ENCODE peak calls at places on chromosomes 13 and 19, in nine cellular contexts. One of them, this sample, is unnamed.

GRCh38 chr19:49057636-49058234 is at the start of gene CGB7:
- DNase-seq in HCT116: no peak
- DNase-seq in breast epithelium: peak
- DNase-seq in H1: peak
- DNase-seq in transverse colon: peak
- DNase-seq in upper lobe of left lung: peak
- DNase-seq in stomach: peak
- DNase-seq in endothelial cell of umbilical vein: peak
- DNase-seq in vagina: no peak
- DNase-seq in this sample: peak

GRCh38 chr19:13953021-13953531 is 767 bp downstream of the DCAF15 start:
- DNase-seq in HCT116: no peak
- DNase-seq in breast epithelium: no peak
- DNase-seq in H1: no peak
- DNase-seq in transverse colon: peak
- DNase-seq in upper lobe of left lung: peak
- DNase-seq in stomach: peak
- DNase-seq in endothelial cell of umbilical vein: peak
- DNase-seq in vagina: no peak
- DNase-seq in this sample: no peak

GRCh38 chr13:25046985-25047660 is 48.8 kb upstream of the PABPC3 start:
- DNase-seq in HCT116: no peak
- DNase-seq in breast epithelium: no peak
- DNase-seq in H1: peak
- DNase-seq in transverse colon: no peak
- DNase-seq in upper lobe of left lung: no peak
- DNase-seq in stomach: no peak
- DNase-seq in endothelial cell of umbilical vein: no peak
- DNase-seq in vagina: no peak
- DNase-seq in this sample: peak

GRCh38 chr13:20812890-20813289 is 39.1 kb upstream of the EEF1AKMT1 start:
- DNase-seq in HCT116: no peak
- DNase-seq in breast epithelium: no peak
- DNase-seq in H1: no peak
- DNase-seq in transverse colon: no peak
- DNase-seq in upper lobe of left lung: no peak
- DNase-seq in stomach: no peak
- DNase-seq in endothelial cell of umbilical vein: peak
- DNase-seq in vagina: no peak
- DNase-seq in this sample: no peak

GRCh38 chr13:87331178-87331577 is 340.0 kb upstream of the SLITRK5 start:
- DNase-seq in HCT116: no peak
- DNase-seq in breast epithelium: peak
- DNase-seq in H1: no peak
- DNase-seq in transverse colon: no peak
- DNase-seq in upper lobe of left lung: peak
- DNase-seq in stomach: no peak
- DNase-seq in endothelial cell of umbilical vein: no peak
- DNase-seq in vagina: no peak
- DNase-seq in this sample: no peak

GRCh38 chr13:35791191-35791902 is 314.9 kb upstream of the MAB21L1 start:
- DNase-seq in HCT116: no peak
- DNase-seq in breast epithelium: no peak
- DNase-seq in H1: no peak
- DNase-seq in transverse colon: no peak
- DNase-seq in upper lobe of left lung: no peak
- DNase-seq in stomach: no peak
- DNase-seq in endothelial cell of umbilical vein: no peak
- DNase-seq in vagina: no peak
- DNase-seq in this sample: no peak

GRCh38 chr13:41956272-41956671 is 4.6 kb downstream of the VWA8 start:
- DNase-seq in HCT116: no peak
- DNase-seq in breast epithelium: no peak
- DNase-seq in H1: no peak
- DNase-seq in transverse colon: no peak
- DNase-seq in upper lobe of left lung: no peak
- DNase-seq in stomach: no peak
- DNase-seq in endothelial cell of umbilical vein: no peak
- DNase-seq in vagina: no peak
- DNase-seq in this sample: no peak

GRCh38 chr19:36214388-36215275 is at the start of the genes ZNF146 and ZNF565:
- DNase-seq in HCT116: peak
- DNase-seq in breast epithelium: peak
- DNase-seq in H1: peak
- DNase-seq in transverse colon: peak
- DNase-seq in upper lobe of left lung: peak
- DNase-seq in stomach: peak
- DNase-seq in endothelial cell of umbilical vein: peak
- DNase-seq in vagina: peak
- DNase-seq in this sample: peak

GRCh38 chr13:79782541-79783216 is 301.7 kb downstream of the NDFIP2 start:
- DNase-seq in HCT116: no peak
- DNase-seq in breast epithelium: peak
- DNase-seq in H1: peak
- DNase-seq in transverse colon: no peak
- DNase-seq in upper lobe of left lung: peak
- DNase-seq in stomach: peak
- DNase-seq in endothelial cell of umbilical vein: peak
- DNase-seq in vagina: no peak
- DNase-seq in this sample: peak

GRCh38 chr13:21852043-21852442 is 181.2 kb downstream of the FGF9 start:
- DNase-seq in HCT116: no peak
- DNase-seq in breast epithelium: no peak
- DNase-seq in H1: no peak
- DNase-seq in transverse colon: no peak
- DNase-seq in upper lobe of left lung: no peak
- DNase-seq in stomach: no peak
- DNase-seq in endothelial cell of umbilical vein: no peak
- DNase-seq in vagina: no peak
- DNase-seq in this sample: no peak

GRCh38 chr19:54125713-54126112 is 10.2 kb downstream of the PRPF31 start:
- DNase-seq in HCT116: no peak
- DNase-seq in breast epithelium: no peak
- DNase-seq in H1: no peak
- DNase-seq in transverse colon: no peak
- DNase-seq in upper lobe of left lung: no peak
- DNase-seq in stomach: no peak
- DNase-seq in endothelial cell of umbilical vein: no peak
- DNase-seq in vagina: no peak
- DNase-seq in this sample: no peak

GRCh38 chr19:17797397-17798201 is 2.7 kb downstream of the B3GNT3 start:
- DNase-seq in HCT116: peak
- DNase-seq in breast epithelium: no peak
- DNase-seq in H1: no peak
- DNase-seq in transverse colon: peak
- DNase-seq in upper lobe of left lung: no peak
- DNase-seq in stomach: peak
- DNase-seq in endothelial cell of umbilical vein: no peak
- DNase-seq in vagina: no peak
- DNase-seq in this sample: no peak

GRCh38 chr19:40702337-40703012 is 12.0 kb upstream of the NUMBL start:
- DNase-seq in HCT116: no peak
- DNase-seq in breast epithelium: no peak
- DNase-seq in H1: peak
- DNase-seq in transverse colon: no peak
- DNase-seq in upper lobe of left lung: no peak
- DNase-seq in stomach: peak
- DNase-seq in endothelial cell of umbilical vein: no peak
- DNase-seq in vagina: no peak
- DNase-seq in this sample: no peak

GRCh38 chr13:44976949-44977583 is 12.2 kb downstream of the NUFIP1 start:
- DNase-seq in HCT116: no peak
- DNase-seq in breast epithelium: no peak
- DNase-seq in H1: no peak
- DNase-seq in transverse colon: no peak
- DNase-seq in upper lobe of left lung: no peak
- DNase-seq in stomach: peak
- DNase-seq in endothelial cell of umbilical vein: peak
- DNase-seq in vagina: no peak
- DNase-seq in this sample: no peak

GRCh38 chr13:44974056-44974798 is 15.0 kb downstream of the NUFIP1 start:
- DNase-seq in HCT116: no peak
- DNase-seq in breast epithelium: no peak
- DNase-seq in H1: no peak
- DNase-seq in transverse colon: no peak
- DNase-seq in upper lobe of left lung: peak
- DNase-seq in stomach: peak
- DNase-seq in endothelial cell of umbilical vein: peak
- DNase-seq in vagina: no peak
- DNase-seq in this sample: no peak

GRCh38 chr13:44972956-44973581 is 16.2 kb downstream of the NUFIP1 start:
- DNase-seq in HCT116: peak
- DNase-seq in breast epithelium: no peak
- DNase-seq in H1: no peak
- DNase-seq in transverse colon: no peak
- DNase-seq in upper lobe of left lung: no peak
- DNase-seq in stomach: no peak
- DNase-seq in endothelial cell of umbilical vein: peak
- DNase-seq in vagina: no peak
- DNase-seq in this sample: no peak

GRCh38 chr13:44976196-44976595 is 13.1 kb downstream of the NUFIP1 start:
- DNase-seq in HCT116: no peak
- DNase-seq in breast epithelium: no peak
- DNase-seq in H1: no peak
- DNase-seq in transverse colon: no peak
- DNase-seq in upper lobe of left lung: no peak
- DNase-seq in stomach: no peak
- DNase-seq in endothelial cell of umbilical vein: no peak
- DNase-seq in vagina: no peak
- DNase-seq in this sample: no peak

DNA sequence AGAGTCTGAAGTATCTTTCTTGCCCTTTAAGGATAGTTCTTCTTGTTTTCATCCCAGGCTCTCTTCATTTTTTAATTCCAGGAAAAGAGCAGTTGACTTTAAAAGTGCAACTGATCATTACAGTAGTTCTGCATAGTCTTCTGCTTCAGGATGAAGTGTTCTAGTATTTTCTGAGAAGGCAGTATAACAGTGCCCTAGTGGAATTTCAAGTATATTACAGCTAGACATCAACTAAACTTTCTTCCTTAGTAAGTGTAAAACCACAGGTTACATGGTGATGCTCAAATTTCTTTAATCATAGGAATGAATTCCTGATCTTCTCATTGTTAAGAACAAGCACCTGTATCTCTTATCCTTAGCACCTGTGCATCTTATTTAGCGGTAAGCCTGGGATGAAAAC is 10.9 kb downstream of the NUFIP1 start:
- DNase-seq in HCT116: no peak
- DNase-seq in breast epithelium: no peak
- DNase-seq in H1: no peak
- DNase-seq in transverse colon: no peak
- DNase-seq in upper lobe of left lung: no peak
- DNase-seq in stomach: no peak
- DNase-seq in endothelial cell of umbilical vein: no peak
- DNase-seq in vagina: no peak
- DNase-seq in this sample: no peak
- TF ChIP-seq CTCF in HCT116: no peak
- TF ChIP-seq CTCF in breast epithelium: no peak
- TF ChIP-seq CTCF in H1: no peak
- TF ChIP-seq CTCF in transverse colon: no peak
- TF ChIP-seq CTCF in upper lobe of left lung: no peak
- TF ChIP-seq CTCF in stomach: no peak
- TF ChIP-seq CTCF in endothelial cell of umbilical vein: no peak
- TF ChIP-seq CTCF in vagina: no peak
- TF ChIP-seq CTCF in this sample: no peak

DNA sequence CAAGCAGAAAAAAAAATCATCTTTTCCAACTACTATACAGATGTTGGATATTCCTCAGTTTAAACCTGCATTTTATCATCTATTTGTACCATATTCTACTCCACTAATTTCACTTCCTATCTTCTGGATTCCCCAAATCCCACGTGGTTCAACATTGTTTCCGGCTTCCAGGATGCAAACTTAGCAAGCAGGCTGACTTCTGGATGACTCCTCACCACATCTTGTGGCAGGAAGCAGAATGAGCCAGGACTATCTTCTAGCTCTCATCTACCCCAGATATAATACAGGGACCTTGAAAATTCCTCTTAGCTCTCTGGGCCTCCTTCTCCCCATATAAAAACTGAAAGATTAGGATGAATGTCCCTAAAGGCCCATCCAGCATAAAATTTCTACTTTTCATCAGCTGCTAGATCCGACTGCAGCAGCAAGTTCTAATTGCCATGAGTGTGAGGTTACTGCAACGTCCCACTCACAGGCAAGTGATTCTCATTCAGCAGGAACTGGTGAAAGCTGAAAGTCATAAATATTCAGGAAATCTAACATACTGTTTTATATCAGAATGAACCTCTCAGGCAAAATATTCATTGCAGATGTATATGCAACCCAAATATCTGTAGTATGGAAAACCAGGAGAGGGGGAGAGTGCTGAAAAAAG is 93.4 kb downstream of the KCTD12 start:
- DNase-seq in HCT116: no peak
- DNase-seq in breast epithelium: no peak
- DNase-seq in H1: no peak
- DNase-seq in transverse colon: no peak
- DNase-seq in upper lobe of left lung: peak
- DNase-seq in stomach: no peak
- DNase-seq in endothelial cell of umbilical vein: peak
- DNase-seq in vagina: no peak
- DNase-seq in this sample: no peak
- TF ChIP-seq POLR2A in HCT116: no peak
- TF ChIP-seq POLR2A in breast epithelium: no peak
- TF ChIP-seq POLR2A in H1: no peak
- TF ChIP-seq POLR2A in transverse colon: no peak
- TF ChIP-seq POLR2A in upper lobe of left lung: no peak
- TF ChIP-seq POLR2A in stomach: no peak
- TF ChIP-seq POLR2A in endothelial cell of umbilical vein: no peak
- TF ChIP-seq POLR2A in vagina: no peak
- TF ChIP-seq POLR2A in this sample: no peak

DNA sequence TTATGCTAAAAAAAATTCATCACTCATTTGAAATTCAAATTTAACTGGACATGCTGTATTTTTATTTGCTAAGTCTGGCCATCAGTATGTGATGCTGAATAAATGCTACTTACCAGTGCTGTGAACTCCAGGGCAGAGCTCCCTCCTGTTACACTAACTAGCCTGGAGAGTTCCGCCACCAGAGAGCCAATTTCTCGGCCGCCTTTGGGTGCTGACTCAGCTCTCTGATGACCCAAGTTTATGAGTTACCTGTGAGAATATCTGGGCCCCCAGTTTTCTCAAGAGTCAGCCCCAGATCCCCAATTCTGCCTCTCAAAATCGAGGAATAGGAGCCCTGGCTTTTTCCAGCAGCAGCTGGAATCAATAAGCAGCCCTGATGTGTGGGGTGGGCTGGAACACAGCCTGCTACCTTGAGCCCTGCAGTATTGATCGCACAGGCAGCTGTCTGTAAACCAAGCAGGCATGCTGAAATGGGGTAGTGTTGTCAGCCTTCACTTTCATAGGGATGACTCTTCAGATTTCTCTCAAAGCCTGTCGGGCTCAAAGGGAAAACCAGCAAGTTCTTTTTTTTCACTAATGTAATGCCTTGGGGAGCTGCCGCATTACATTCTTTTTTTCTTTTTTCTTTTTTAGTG is 113.7 kb downstream of the DNAJC15 start:
- DNase-seq in HCT116: no peak
- DNase-seq in breast epithelium: no peak
- DNase-seq in H1: no peak
- DNase-seq in transverse colon: no peak
- DNase-seq in upper lobe of left lung: no peak
- DNase-seq in stomach: no peak
- DNase-seq in endothelial cell of umbilical vein: no peak
- DNase-seq in vagina: no peak
- DNase-seq in this sample: no peak
- TF ChIP-seq POLR2AphosphoS5 in HCT116: no peak
- TF ChIP-seq POLR2AphosphoS5 in breast epithelium: no peak
- TF ChIP-seq POLR2AphosphoS5 in H1: no peak
- TF ChIP-seq POLR2AphosphoS5 in transverse colon: no peak
- TF ChIP-seq POLR2AphosphoS5 in upper lobe of left lung: no peak
- TF ChIP-seq POLR2AphosphoS5 in stomach: no peak
- TF ChIP-seq POLR2AphosphoS5 in endothelial cell of umbilical vein: no peak
- TF ChIP-seq POLR2AphosphoS5 in vagina: no peak
- TF ChIP-seq POLR2AphosphoS5 in this sample: no peak

GRCh38 chr19:37507167-37507464 is 377 bp downstream of the ZNF793 start:
- DNase-seq in HCT116: no peak
- DNase-seq in breast epithelium: no peak
- DNase-seq in H1: no peak
- DNase-seq in transverse colon: no peak
- DNase-seq in upper lobe of left lung: no peak
- DNase-seq in stomach: no peak
- DNase-seq in endothelial cell of umbilical vein: no peak
- DNase-seq in vagina: no peak
- DNase-seq in this sample: no peak
- TF ChIP-seq CTCF in HCT116: no peak
- TF ChIP-seq CTCF in breast epithelium: no peak
- TF ChIP-seq CTCF in H1: no peak
- TF ChIP-seq CTCF in transverse colon: no peak
- TF ChIP-seq CTCF in upper lobe of left lung: no peak
- TF ChIP-seq CTCF in stomach: no peak
- TF ChIP-seq CTCF in endothelial cell of umbilical vein: no peak
- TF ChIP-seq CTCF in vagina: no peak
- TF ChIP-seq CTCF in this sample: no peak